ENCODE peak calls at places on chromosome 11, in seven cellular contexts. Z is GM23248, X is fibroblast of lung, B is GM23338, N is PC-3, D is GM12878, K is MM.1S. J is an unnamed sample. For H3K4me1, the result is how much of the 10 kb centered on the place peaks cover.

GRCh38 chr11:104337273-104337672 is 173.3 kb upstream of the PDGFD start:
- DNase-seq in K (no peak), D (no peak), Z (peak), N (no peak), B (no peak), X (no peak), J (no peak)

GRCh38 chr11:10909141-10909883 is 51.5 kb upstream of the ZBED5 start:
- DNase-seq in K (no peak), Z (peak), D (no peak), B (peak), X (no peak), N (peak), J (no peak)

GRCh38 chr11:130671801-130672700 is 223.6 kb downstream of the ADAMTS15 start:
- DNase-seq in X (peak), Z (peak), K (no peak), D (no peak), B (no peak), N (peak), J (peak)

GRCh38 chr11:96314326-96315050 is 28.5 kb downstream of the MAML2 start:
- DNase-seq in D (no peak), N (peak), B (no peak), X (peak), Z (peak), K (no peak), J (no peak)

GRCh38 chr11:62538470-62539237 is 8.0 kb downstream of the AHNAK start:
- DNase-seq in B (no peak), K (peak), X (no peak), N (no peak), D (no peak), Z (peak), J (no peak)

GRCh38 chr11:27296406-27296994 is 66.5 kb downstream of the CCDC34 start:
- DNase-seq in N (peak), D (no peak), Z (peak), B (peak), X (peak), K (peak), J (peak)

GRCh38 chr11:112523477-112523876 is 262.8 kb upstream of the PLET1 start:
- DNase-seq in N (no peak), X (no peak), K (no peak), D (no peak), B (peak), Z (peak), J (peak)

GRCh38 chr11:69655479-69656394 is 14.8 kb downstream of the CCND1 start:
- DNase-seq in K (no peak), Z (peak), X (no peak), D (no peak), N (peak), B (no peak), J (no peak)

GRCh38 chr11:57288771-57289579 is 35.8 kb downstream of the TNKS1BP1 start:
- DNase-seq in B (peak), N (peak), Z (peak), X (peak), D (no peak), K (no peak), J (peak)

GRCh38 chr11:30392977-30393376 is 70.1 kb downstream of the ARL14EP start:
- DNase-seq in D (no peak), X (no peak), N (no peak), B (no peak), Z (no peak), K (no peak), J (no peak)

GRCh38 chr11:28176231-28176853 is 68.2 kb downstream of the METTL15 start:
- DNase-seq in K (no peak), X (peak), B (no peak), N (peak), D (no peak), Z (peak), J (no peak)

GRCh38 chr11:94151311-94151710 is 22.7 kb downstream of the PANX1 start:
- DNase-seq in B (no peak), Z (peak), N (no peak), D (no peak), K (no peak), X (no peak), J (no peak)

GRCh38 chr11:86183694-86184093 is 60.9 kb upstream of the EED start:
- DNase-seq in Z (peak), B (no peak), D (no peak), N (no peak), X (peak), K (peak), J (no peak)

GRCh38 chr11:78920329-78920728 is 345.7 kb upstream of the NARS2 start:
- DNase-seq in Z (no peak), N (no peak), K (no peak), B (no peak), D (no peak), X (no peak), J (no peak)

GRCh38 chr11:4610258-4610935 is 2.4 kb upstream of the TRIM68 start:
- DNase-seq in D (no peak), X (peak), Z (peak), B (no peak), K (peak), N (no peak), J (no peak)

GRCh38 chr11:17822021-17822781 is 87.6 kb downstream of the KCNC1 start:
- DNase-seq in X (peak), K (no peak), Z (peak), D (no peak), B (peak), N (no peak), J (no peak)

GRCh38 chr11:121563900-121564822 is 111.4 kb upstream of the SORL1-AS1 start:
- DNase-seq in X (peak), N (no peak), B (no peak), K (no peak), D (no peak), Z (no peak), J (no peak)

GRCh38 chr11:117426297-117426685 is 98.6 kb downstream of the CEP164 start:
- DNase-seq in K (peak), Z (peak), N (peak), D (no peak), X (peak), B (peak), J (peak)
- TF ChIP-seq EZH2 in K (no peak), Z (no peak), N (no peak), D (no peak), X (no peak), B (no peak), J (no peak)

DNA sequence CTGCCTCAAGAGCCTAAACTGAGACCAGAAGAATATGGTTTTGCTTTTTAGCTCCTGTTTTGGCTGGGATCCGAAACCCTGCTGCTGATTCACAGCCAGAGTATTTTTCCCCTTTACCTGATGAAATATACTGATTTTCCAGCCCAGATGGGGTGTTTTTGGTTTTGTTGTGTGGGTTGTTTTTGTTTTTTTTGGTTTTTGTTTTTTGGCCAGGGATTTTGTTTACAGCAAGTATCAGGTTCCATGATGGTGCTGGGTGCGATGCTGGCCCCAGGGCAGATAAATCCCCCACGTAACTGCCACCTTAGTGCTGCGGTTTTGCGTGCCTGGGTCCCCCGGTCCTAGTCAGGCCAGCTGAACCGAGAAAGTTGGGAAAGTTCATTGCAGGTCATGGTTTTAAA is 103.7 kb downstream of the ZBTB16 start:
- DNase-seq in Z (peak), K (no peak), X (no peak), D (no peak), N (peak), B (no peak), J (no peak)
- H3K4me1 ChIP-seq in Z (under half), K (under half), X (under half), D (under half), N (half or more), B (under half), J (under half)

GRCh38 chr11:46631676-46632075 is 14.3 kb downstream of the ATG13 start:
- DNase-seq in N (no peak), D (no peak), Z (no peak), B (no peak), X (no peak), K (no peak), J (no peak)
- TF ChIP-seq EZH2 in N (no peak), D (no peak), Z (no peak), B (no peak), X (no peak), K (no peak), J (no peak)

DNA sequence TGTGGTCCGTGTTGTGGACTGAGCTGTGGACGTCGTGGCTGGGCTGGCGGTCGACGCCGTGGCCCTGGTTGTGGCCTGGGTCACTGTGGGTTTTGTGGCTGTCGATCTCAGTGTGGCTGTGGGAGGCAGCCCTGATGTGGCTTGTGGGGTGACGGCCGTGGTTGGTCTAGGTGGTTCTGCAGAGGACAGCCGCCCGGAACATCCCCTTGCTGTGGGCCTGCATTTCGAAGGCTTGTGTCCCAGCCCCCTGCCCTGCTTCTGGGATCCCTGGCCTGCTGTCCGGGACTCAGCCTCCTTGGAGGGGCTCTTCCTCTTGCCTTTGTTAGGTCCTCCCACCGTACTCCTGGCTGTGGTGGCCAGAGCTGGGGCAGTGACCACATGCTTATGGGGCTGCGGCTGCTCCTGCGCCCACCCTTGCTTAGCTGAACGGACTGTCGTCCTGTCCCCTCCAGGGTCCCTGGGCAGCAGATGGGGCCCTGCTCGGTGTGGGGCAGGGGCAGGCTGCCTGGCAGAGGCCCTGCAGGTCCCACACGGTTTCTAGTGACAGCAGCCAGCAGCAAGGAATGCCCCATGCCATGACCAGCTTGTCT is 17.1 kb downstream of the MUC6 start:
- DNase-seq in N (no peak), X (no peak), K (no peak), Z (no peak), B (no peak), D (no peak), J (no peak)
- H3K4me1 ChIP-seq in N (under half), X (under half), K (under half), Z (under half), B (under half), D (under half), J (under half)

GRCh38 chr11:128634395-128634794 is 47.0 kb upstream of the ETS1 start:
- DNase-seq in D (no peak), K (no peak), N (no peak), B (no peak), X (no peak), Z (no peak), J (no peak)
- TF ChIP-seq EZH2 in D (no peak), K (no peak), N (no peak), B (no peak), X (no peak), Z (no peak), J (no peak)

GRCh38 chr11:113875414-113876073 is at the start of gene USP28:
- DNase-seq in X (peak), Z (peak), B (peak), K (peak), N (peak), D (peak), J (peak)

GRCh38 chr11:113873241-113873626 is 2.1 kb downstream of the USP28 start:
- DNase-seq in D (no peak), B (peak), X (peak), K (no peak), Z (no peak), N (no peak), J (peak)

GRCh38 chr11:113874096-113874919 is 1.1 kb downstream of the USP28 start:
- DNase-seq in D (no peak), K (no peak), N (no peak), X (no peak), B (peak), Z (peak), J (no peak)

GRCh38 chr11:113876074-113876797 is 864 bp upstream of the USP28 start:
- DNase-seq in B (no peak), Z (no peak), K (peak), X (no peak), N (no peak), D (no peak), J (no peak)

GRCh38 chr11:113874920-113875413 is 405 bp downstream of the USP28 start:
- DNase-seq in B (peak), D (no peak), K (peak), Z (no peak), N (peak), X (peak), J (peak)
- H3K4me1 ChIP-seq in B (under half), D (under half), K (under half), Z (under half), N (under half), X (under half), J (under half)

DNA sequence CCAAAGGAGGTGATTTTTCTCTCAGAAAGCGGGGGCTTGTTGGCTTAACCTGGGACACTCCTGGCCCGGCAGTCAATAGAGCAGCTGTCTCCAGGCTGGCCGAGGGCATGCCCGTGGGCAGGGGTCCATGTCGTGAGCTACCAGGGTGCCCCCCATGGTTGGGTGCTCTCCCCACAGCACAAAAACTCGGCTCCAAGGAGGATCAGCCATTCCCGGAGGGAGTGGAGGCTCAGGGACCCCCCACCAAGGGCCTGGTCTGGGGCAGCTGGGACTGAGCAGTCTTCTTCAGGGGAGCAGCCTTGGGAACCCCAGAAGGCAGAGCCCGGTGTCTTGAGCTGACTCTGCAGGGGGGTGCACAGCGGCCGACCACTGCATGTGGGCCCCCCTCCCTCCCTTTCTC is 20.8 kb upstream of the TH start:
- DNase-seq in Z (no peak), K (no peak), D (no peak), N (no peak), B (no peak), X (no peak), J (no peak)
- TF ChIP-seq EZH2 in Z (no peak), K (no peak), D (no peak), N (no peak), B (no peak), X (no peak), J (no peak)

GRCh38 chr11:833114-833791 is 501 bp downstream of the CD151 start:
- DNase-seq in K (peak), D (no peak), B (peak), N (no peak), Z (peak), X (peak), J (peak)

GRCh38 chr11:831132-831864 is 1.5 kb upstream of the CD151 start:
- DNase-seq in D (no peak), N (no peak), X (peak), K (no peak), B (no peak), Z (peak), J (peak)

GRCh38 chr11:830295-831131 is 2.2 kb upstream of the CD151 start:
- DNase-seq in Z (peak), X (peak), N (no peak), D (no peak), B (peak), K (peak), J (peak)

GRCh38 chr11:832529-833113 is at the start of gene CD151:
- DNase-seq in N (peak), X (no peak), B (peak), Z (peak), D (no peak), K (peak), J (peak)

DNA sequence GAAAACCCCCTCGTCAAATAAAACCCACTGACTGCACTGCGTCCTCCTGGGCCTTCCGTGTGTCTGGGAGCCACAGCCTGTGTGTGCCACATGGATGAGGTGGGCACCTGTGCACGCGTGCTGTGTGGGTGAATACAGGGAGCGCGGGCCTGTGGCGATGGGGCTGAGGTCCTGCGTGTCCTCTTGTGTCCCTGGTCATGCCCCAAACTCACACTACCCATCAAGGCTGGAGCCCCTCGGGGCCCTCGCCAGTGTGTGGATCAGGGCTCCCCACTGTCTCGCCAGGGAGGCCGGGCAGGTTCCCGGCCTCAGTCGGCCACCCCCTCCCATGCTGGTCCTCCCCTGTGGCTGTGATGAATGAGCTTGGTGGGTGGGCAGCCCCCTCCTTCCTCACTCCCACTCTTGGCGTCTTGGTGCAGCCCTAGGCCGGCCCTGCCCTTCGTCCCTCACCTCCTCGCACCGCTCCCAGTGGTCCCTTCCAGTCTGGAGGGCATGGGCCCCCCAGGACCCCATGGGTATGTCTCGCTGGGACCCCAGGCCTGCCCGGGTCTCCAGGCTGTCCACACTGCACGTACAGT is 712 bp upstream of the CD151 start:
- DNase-seq in Z (no peak), D (no peak), K (no peak), N (no peak), B (no peak), X (no peak), J (no peak)
- H3K4me1 ChIP-seq in Z (under half), D (under half), K (under half), N (under half), B (under half), X (under half), J (half or more)

GRCh38 chr11:8597182-8597581 is 3.2 kb upstream of the STK33 start:
- DNase-seq in D (no peak), B (no peak), K (no peak), X (peak), Z (peak), N (peak), J (no peak)

GRCh38 chr11:8593455-8593854 is 573 bp downstream of the STK33 start:
- DNase-seq in N (no peak), D (no peak), Z (no peak), K (peak), X (no peak), B (peak), J (no peak)

GRCh38 chr11:8596504-8597046 is 2.5 kb upstream of the STK33 start:
- DNase-seq in K (no peak), N (no peak), B (no peak), X (peak), D (no peak), Z (no peak), J (no peak)

DNA sequence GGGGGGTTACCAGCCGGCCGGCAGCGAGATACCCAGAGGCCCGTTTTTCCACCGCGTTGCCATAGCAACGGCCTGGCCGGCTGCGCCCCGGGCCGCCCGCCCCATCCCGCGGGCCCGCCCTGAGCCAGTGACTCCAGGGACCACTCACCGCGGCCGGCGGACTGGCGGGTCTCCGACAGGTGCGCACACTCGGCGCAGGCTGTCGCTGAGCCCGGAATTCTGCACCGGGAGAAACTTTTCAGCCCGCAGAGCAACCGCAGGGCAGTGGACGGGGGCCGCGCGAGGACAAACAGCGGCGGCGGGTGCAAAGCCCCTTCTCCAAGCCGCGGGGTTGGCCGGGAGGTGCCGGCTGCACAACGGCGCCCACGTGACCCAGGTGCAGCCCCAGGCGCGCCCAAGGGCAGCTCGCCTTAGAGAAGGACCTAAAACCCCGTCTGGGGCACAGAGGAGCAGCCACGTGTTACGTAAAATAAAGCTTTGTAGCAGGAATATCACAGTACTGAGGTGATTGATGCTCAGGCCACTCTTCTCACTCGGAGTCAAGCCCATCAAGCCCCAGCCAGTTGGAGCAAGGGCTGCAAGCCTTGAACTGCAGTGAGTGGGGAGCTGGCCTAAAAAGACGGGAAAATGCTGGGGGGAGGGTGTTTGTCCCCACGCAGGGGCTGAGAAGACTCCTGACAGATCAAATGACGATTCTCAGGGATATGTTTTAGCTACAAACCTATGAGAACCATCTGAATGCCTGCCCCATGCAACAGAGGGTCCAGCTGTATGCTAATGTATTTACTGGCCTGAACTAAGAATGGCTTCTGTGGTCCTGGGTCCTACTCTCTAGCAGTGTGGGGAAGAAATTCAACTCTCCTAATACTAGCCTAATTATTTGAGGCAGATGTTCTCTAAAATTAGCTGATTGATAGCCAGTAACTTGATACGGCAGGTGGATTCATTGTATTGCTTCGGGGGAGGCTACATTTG is at the start of gene STK33:
- DNase-seq in X (peak), D (no peak), K (peak), B (peak), N (no peak), Z (peak), J (peak)
- TF ChIP-seq EZH2 in X (peak), D (no peak), K (no peak), B (no peak), N (no peak), Z (peak), J (peak)

GRCh38 chr11:68373189-68373809 is 60.9 kb downstream of the LRP5 start:
- DNase-seq in D (no peak), K (no peak), Z (peak), X (peak), N (no peak), B (no peak), J (no peak)
- H3K4me1 ChIP-seq in D (under half), K (under half), Z (under half), X (under half), N (under half), B (under half), J (under half)

J was measured in neural progenitor cell.